ENCODE peak calls at places on chromosomes 3 and 15, in four cellular contexts. One of them, this sample, is unnamed.

GRCh38 chr15:31488437-31489204 is 162.0 kb downstream of the KLF13 start:
- DNase-seq in Peyer's patch: peak
- DNase-seq in tibial nerve: no peak
- DNase-seq in choroid plexus epithelial cell: peak
- DNase-seq in this sample: no peak

GRCh38 chr15:62895905-62896316 is 146.6 kb upstream of the TPM1 start:
- DNase-seq in Peyer's patch: no peak
- DNase-seq in tibial nerve: no peak
- DNase-seq in choroid plexus epithelial cell: peak
- DNase-seq in this sample: no peak

GRCh38 chr3:184315871-184316661 is 1.7 kb downstream of the EIF4G1 start:
- DNase-seq in Peyer's patch: no peak
- DNase-seq in tibial nerve: no peak
- DNase-seq in choroid plexus epithelial cell: peak
- DNase-seq in this sample: no peak

GRCh38 chr3:124951511-124952390 is 17.2 kb upstream of the MUC13 start:
- DNase-seq in Peyer's patch: no peak
- DNase-seq in tibial nerve: no peak
- DNase-seq in choroid plexus epithelial cell: no peak
- DNase-seq in this sample: no peak

GRCh38 chr3:104190681-104191080 is 1176.0 kb upstream of the ALCAM start:
- DNase-seq in Peyer's patch: no peak
- DNase-seq in tibial nerve: no peak
- DNase-seq in choroid plexus epithelial cell: peak
- DNase-seq in this sample: no peak

GRCh38 chr3:5425371-5425770 is 237.9 kb downstream of the EDEM1 start:
- DNase-seq in Peyer's patch: no peak
- DNase-seq in tibial nerve: no peak
- DNase-seq in choroid plexus epithelial cell: no peak
- DNase-seq in this sample: no peak

GRCh38 chr15:45399381-45400212 is 21.3 kb upstream of the GATM start:
- DNase-seq in Peyer's patch: no peak
- DNase-seq in tibial nerve: no peak
- DNase-seq in choroid plexus epithelial cell: peak
- DNase-seq in this sample: no peak

GRCh38 chr15:41870689-41871081 is 23.2 kb downstream of the SPTBN5 start:
- DNase-seq in Peyer's patch: no peak
- DNase-seq in tibial nerve: no peak
- DNase-seq in choroid plexus epithelial cell: peak
- DNase-seq in this sample: peak

GRCh38 chr3:87867001-87867400 is 191.8 kb downstream of the CGGBP1 start:
- DNase-seq in Peyer's patch: no peak
- DNase-seq in tibial nerve: no peak
- DNase-seq in choroid plexus epithelial cell: peak
- DNase-seq in this sample: no peak

GRCh38 chr3:58630081-58630709 is 36.4 kb downstream of the FAM3D start:
- DNase-seq in Peyer's patch: peak
- DNase-seq in tibial nerve: peak
- DNase-seq in choroid plexus epithelial cell: peak
- DNase-seq in this sample: peak

GRCh38 chr3:118900737-118901525 is 133.7 kb downstream of the IGSF11 start:
- DNase-seq in Peyer's patch: no peak
- DNase-seq in tibial nerve: no peak
- DNase-seq in choroid plexus epithelial cell: no peak
- DNase-seq in this sample: no peak

GRCh38 chr3:67384790-67385397 is 269.5 kb downstream of the SUCLG2 start:
- DNase-seq in Peyer's patch: no peak
- DNase-seq in tibial nerve: no peak
- DNase-seq in choroid plexus epithelial cell: peak
- DNase-seq in this sample: peak

GRCh38 chr3:57792198-57792597 is 36.1 kb downstream of the SLMAP start:
- DNase-seq in Peyer's patch: no peak
- DNase-seq in tibial nerve: no peak
- DNase-seq in choroid plexus epithelial cell: no peak
- DNase-seq in this sample: no peak

GRCh38 chr15:71115567-71116351 is 488 bp downstream of the THSD4 start:
- DNase-seq in Peyer's patch: no peak
- DNase-seq in tibial nerve: no peak
- DNase-seq in choroid plexus epithelial cell: peak
- DNase-seq in this sample: no peak

GRCh38 chr3:36804295-36805055 is 40.1 kb upstream of the DCLK3 start:
- DNase-seq in Peyer's patch: no peak
- DNase-seq in tibial nerve: no peak
- DNase-seq in choroid plexus epithelial cell: no peak
- DNase-seq in this sample: no peak

GRCh38 chr3:107846282-107846852 is 244.5 kb downstream of the CD47 start:
- DNase-seq in Peyer's patch: peak
- DNase-seq in tibial nerve: peak
- DNase-seq in choroid plexus epithelial cell: peak
- DNase-seq in this sample: peak

GRCh38 chr3:128301186-128302023 is 148.1 kb downstream of the EEFSEC start:
- DNase-seq in Peyer's patch: peak
- DNase-seq in tibial nerve: no peak
- DNase-seq in choroid plexus epithelial cell: no peak
- DNase-seq in this sample: no peak

GRCh38 chr15:29430831-29431230 is 161.2 kb upstream of the NSMCE3 start:
- DNase-seq in Peyer's patch: no peak
- DNase-seq in tibial nerve: no peak
- DNase-seq in choroid plexus epithelial cell: no peak
- DNase-seq in this sample: no peak

GRCh38 chr3:15325228-15325627 is 7.2 kb downstream of the SH3BP5 start:
- DNase-seq in Peyer's patch: no peak
- DNase-seq in tibial nerve: no peak
- DNase-seq in choroid plexus epithelial cell: peak
- DNase-seq in this sample: no peak

GRCh38 chr3:70550723-70551319 is 238.4 kb upstream of the MDFIC2 start:
- DNase-seq in Peyer's patch: peak
- DNase-seq in tibial nerve: peak
- DNase-seq in choroid plexus epithelial cell: peak
- DNase-seq in this sample: peak

GRCh38 chr3:127722928-127723603 is 50.3 kb downstream of the ABTB1 start:
- DNase-seq in Peyer's patch: no peak
- DNase-seq in tibial nerve: no peak
- DNase-seq in choroid plexus epithelial cell: no peak
- DNase-seq in this sample: no peak

GRCh38 chr3:138348107-138348949 is at the start of gene MRAS:
- DNase-seq in Peyer's patch: no peak
- DNase-seq in tibial nerve: peak
- DNase-seq in choroid plexus epithelial cell: peak
- DNase-seq in this sample: no peak

GRCh38 chr3:123272547-123272946 is 70.8 kb downstream of the SEC22A start:
- DNase-seq in Peyer's patch: no peak
- DNase-seq in tibial nerve: no peak
- DNase-seq in choroid plexus epithelial cell: peak
- DNase-seq in this sample: no peak

GRCh38 chr3:126968995-126969385 is 13.9 kb upstream of the PLXNA1 start:
- DNase-seq in Peyer's patch: no peak
- DNase-seq in tibial nerve: no peak
- DNase-seq in choroid plexus epithelial cell: no peak
- DNase-seq in this sample: no peak

GRCh38 chr3:42498034-42498433 is 4.4 kb upstream of the VIPR1 start:
- DNase-seq in Peyer's patch: no peak
- DNase-seq in tibial nerve: no peak
- DNase-seq in choroid plexus epithelial cell: no peak
- DNase-seq in this sample: no peak

GRCh38 chr3:129248286-129248979 is 973 bp upstream of the COPG1 start:
- DNase-seq in Peyer's patch: no peak
- DNase-seq in tibial nerve: no peak
- DNase-seq in choroid plexus epithelial cell: no peak
- DNase-seq in this sample: no peak

GRCh38 chr3:14962762-14963161 is 15.4 kb downstream of the NR2C2 start:
- DNase-seq in Peyer's patch: no peak
- DNase-seq in tibial nerve: no peak
- DNase-seq in choroid plexus epithelial cell: peak
- DNase-seq in this sample: no peak

GRCh38 chr3:112799946-112800345 is 46.7 kb downstream of the CD200R1L start:
- DNase-seq in Peyer's patch: no peak
- DNase-seq in tibial nerve: no peak
- DNase-seq in choroid plexus epithelial cell: peak
- DNase-seq in this sample: no peak

GRCh38 chr3:128145279-128145678 is 8.0 kb upstream of the EEFSEC start:
- DNase-seq in Peyer's patch: no peak
- DNase-seq in tibial nerve: no peak
- DNase-seq in choroid plexus epithelial cell: no peak
- DNase-seq in this sample: no peak

GRCh38 chr15:85770014-85770721 is 24.6 kb downstream of the KLHL25 start:
- DNase-seq in Peyer's patch: no peak
- DNase-seq in tibial nerve: no peak
- DNase-seq in choroid plexus epithelial cell: peak
- DNase-seq in this sample: no peak

GRCh38 chr3:138477801-138478200 is 43.4 kb downstream of the ESYT3 start:
- DNase-seq in Peyer's patch: no peak
- DNase-seq in tibial nerve: no peak
- DNase-seq in choroid plexus epithelial cell: no peak
- DNase-seq in this sample: no peak

GRCh38 chr3:38165722-38166387 is 518 bp downstream of the OXSR1 start:
- DNase-seq in Peyer's patch: no peak
- DNase-seq in tibial nerve: peak
- DNase-seq in choroid plexus epithelial cell: peak
- DNase-seq in this sample: no peak

GRCh38 chr3:57864853-57865252 is 108.7 kb downstream of the SLMAP start:
- DNase-seq in Peyer's patch: no peak
- DNase-seq in tibial nerve: no peak
- DNase-seq in choroid plexus epithelial cell: peak
- DNase-seq in this sample: no peak

GRCh38 chr15:98257290-98257689 is 296.8 kb downstream of the ARRDC4 start:
- DNase-seq in Peyer's patch: no peak
- DNase-seq in tibial nerve: no peak
- DNase-seq in choroid plexus epithelial cell: no peak
- DNase-seq in this sample: no peak

GRCh38 chr3:99645277-99646106 is 7.1 kb downstream of the COL8A1 start:
- DNase-seq in Peyer's patch: no peak
- DNase-seq in tibial nerve: no peak
- DNase-seq in choroid plexus epithelial cell: peak
- DNase-seq in this sample: no peak

GRCh38 chr3:177657243-177657642 is 460.0 kb upstream of the TBL1XR1 start:
- DNase-seq in Peyer's patch: no peak
- DNase-seq in tibial nerve: no peak
- DNase-seq in choroid plexus epithelial cell: no peak
- DNase-seq in this sample: no peak

GRCh38 chr3:173690542-173690941 is 293.0 kb downstream of the NLGN1 start:
- DNase-seq in Peyer's patch: no peak
- DNase-seq in tibial nerve: no peak
- DNase-seq in choroid plexus epithelial cell: peak
- DNase-seq in this sample: no peak

GRCh38 chr15:85858586-85859375 is 64.1 kb upstream of the KLHL25 start:
- DNase-seq in Peyer's patch: peak
- DNase-seq in tibial nerve: no peak
- DNase-seq in choroid plexus epithelial cell: peak
- DNase-seq in this sample: peak

GRCh38 chr3:48034000-48034516 is 17.8 kb upstream of the MAP4 start:
- DNase-seq in Peyer's patch: no peak
- DNase-seq in tibial nerve: no peak
- DNase-seq in choroid plexus epithelial cell: peak
- DNase-seq in this sample: no peak

GRCh38 chr15:65416845-65417416 is 5.8 kb downstream of the IGDCC4 start:
- DNase-seq in Peyer's patch: no peak
- DNase-seq in tibial nerve: no peak
- DNase-seq in choroid plexus epithelial cell: peak
- DNase-seq in this sample: no peak

GRCh38 chr15:65412556-65412955 is 10.2 kb downstream of the IGDCC4 start:
- DNase-seq in Peyer's patch: no peak
- DNase-seq in tibial nerve: no peak
- DNase-seq in choroid plexus epithelial cell: no peak
- DNase-seq in this sample: no peak

GRCh38 chr15:65413760-65414144 is 9.0 kb downstream of the IGDCC4 start:
- DNase-seq in Peyer's patch: no peak
- DNase-seq in tibial nerve: no peak
- DNase-seq in choroid plexus epithelial cell: no peak
- DNase-seq in this sample: no peak

GRCh38 chr15:65413051-65413759 is 9.5 kb downstream of the IGDCC4 start:
- DNase-seq in Peyer's patch: no peak
- DNase-seq in tibial nerve: no peak
- DNase-seq in choroid plexus epithelial cell: no peak
- DNase-seq in this sample: no peak

GRCh38 chr15:65414841-65415621 is 7.7 kb downstream of the IGDCC4 start:
- DNase-seq in Peyer's patch: no peak
- DNase-seq in tibial nerve: no peak
- DNase-seq in choroid plexus epithelial cell: peak
- DNase-seq in this sample: no peak
- TF ChIP-seq CTCF in Peyer's patch: no peak
- TF ChIP-seq CTCF in tibial nerve: no peak
- TF ChIP-seq CTCF in choroid plexus epithelial cell: peak
- TF ChIP-seq CTCF in this sample: no peak

GRCh38 chr15:68518785-68519430 is 59.9 kb upstream of the CORO2B start:
- DNase-seq in Peyer's patch: no peak
- DNase-seq in tibial nerve: no peak
- DNase-seq in choroid plexus epithelial cell: no peak
- DNase-seq in this sample: no peak
- TF ChIP-seq CTCF in Peyer's patch: no peak
- TF ChIP-seq CTCF in tibial nerve: no peak
- TF ChIP-seq CTCF in choroid plexus epithelial cell: no peak
- TF ChIP-seq CTCF in this sample: no peak

GRCh38 chr3:46276497-46277099 is 34.3 kb downstream of the CCR3 start:
- DNase-seq in Peyer's patch: peak
- DNase-seq in tibial nerve: no peak
- DNase-seq in choroid plexus epithelial cell: peak
- DNase-seq in this sample: peak
- TF ChIP-seq CTCF in Peyer's patch: peak
- TF ChIP-seq CTCF in tibial nerve: no peak
- TF ChIP-seq CTCF in choroid plexus epithelial cell: peak
- TF ChIP-seq CTCF in this sample: peak

GRCh38 chr3:171453175-171453868 is 6.9 kb downstream of the TNIK start:
- DNase-seq in Peyer's patch: no peak
- DNase-seq in tibial nerve: no peak
- DNase-seq in choroid plexus epithelial cell: peak
- DNase-seq in this sample: no peak
- TF ChIP-seq CTCF in Peyer's patch: no peak
- TF ChIP-seq CTCF in tibial nerve: no peak
- TF ChIP-seq CTCF in choroid plexus epithelial cell: peak
- TF ChIP-seq CTCF in this sample: no peak

This sample was measured in CD4-positive, alpha-beta T cell.